ENCODE peak calls at places on chromosome 17, in five cellular contexts. X is cardiac fibroblast, E is AG08395, Y is epithelial cell of esophagus, U is esophagus squamous epithelium. A is an unnamed sample.

GRCh38 chr17:31096106-31096436 is 1.3 kb downstream of the NF1 start:
- DNase-seq in E (peak), U (no peak), Y (no peak), X (peak), A (no peak)

GRCh38 chr17:57823469-57824401 is 26.1 kb downstream of the MRPS23 start:
- DNase-seq in Y (peak), E (no peak), X (peak), U (no peak), A (no peak)

GRCh38 chr17:2545393-2545792 is 33.7 kb upstream of the METTL16 start:
- DNase-seq in E (no peak), X (peak), Y (no peak), U (no peak), A (no peak)

GRCh38 chr17:50014471-50015088 is 19.6 kb upstream of the DLX3 start:
- DNase-seq in X (no peak), Y (no peak), E (no peak), U (no peak), A (no peak)

GRCh38 chr17:19508327-19508867 is 25.3 kb upstream of the SLC47A1 start:
- DNase-seq in Y (no peak), X (no peak), U (no peak), E (peak), A (no peak)

GRCh38 chr17:58666858-58667267 is 25.0 kb downstream of the TEX14 start:
- DNase-seq in X (peak), E (no peak), U (peak), Y (peak), A (no peak)

GRCh38 chr17:7133916-7134315 is 19.3 kb upstream of the ASGR2 start:
- DNase-seq in Y (no peak), X (no peak), U (no peak), E (no peak), A (no peak)

GRCh38 chr17:61401280-61402072 is 1.8 kb downstream of the TBX2 start:
- DNase-seq in U (no peak), X (peak), E (no peak), Y (no peak), A (no peak)

GRCh38 chr17:77107506-77108433 is 33.0 kb upstream of the SEC14L1 start:
- DNase-seq in Y (no peak), E (peak), X (peak), U (no peak), A (no peak)

GRCh38 chr17:64385187-64386083 is 5.2 kb downstream of the PECAM1 start:
- DNase-seq in E (peak), X (peak), Y (peak), U (no peak), A (no peak)

GRCh38 chr17:9209347-9209746 is 188.0 kb downstream of the NTN1 start:
- DNase-seq in E (no peak), Y (no peak), U (no peak), X (no peak), A (no peak)

GRCh38 chr17:13462161-13462560 is 139.6 kb downstream of the HS3ST3A1 start:
- DNase-seq in X (peak), U (no peak), E (peak), Y (no peak), A (no peak)

GRCh38 chr17:33234930-33235685 is 58.0 kb downstream of the ASIC2 start:
- DNase-seq in X (peak), Y (peak), U (no peak), E (peak), A (no peak)

GRCh38 chr17:61386251-61386650 is 13.4 kb upstream of the TBX2 start:
- DNase-seq in E (no peak), U (no peak), Y (no peak), X (no peak), A (no peak)

GRCh38 chr17:43676471-43676870 is 14.7 kb upstream of the MEOX1 start:
- DNase-seq in E (peak), Y (no peak), X (peak), U (no peak), A (no peak)

GRCh38 chr17:20206591-20206990 is 197.4 kb downstream of the SPECC1 start:
- DNase-seq in Y (peak), U (no peak), X (peak), E (peak), A (no peak)

GRCh38 chr17:50533720-50534148 is 1.2 kb downstream of the EPN3 start:
- DNase-seq in X (peak), Y (no peak), U (no peak), E (no peak), A (no peak)

GRCh38 chr17:73325527-73325842 is 13.7 kb upstream of the CDC42EP4 start:
- DNase-seq in E (peak), U (no peak), X (peak), Y (peak), A (no peak)

GRCh38 chr17:83196973-83197880 is 117.8 kb downstream of the METRNL start:
- DNase-seq in U (no peak), E (peak), Y (no peak), X (peak), A (no peak)

GRCh38 chr17:78365561-78366108 is 5.8 kb upstream of the SOCS3 start:
- DNase-seq in E (no peak), Y (no peak), X (peak), U (no peak), A (no peak)

A was measured in cortex of kidney.